ENCODE peak calls at places on chromosome 5, in four cellular contexts. H is stimulated activated CD4-positive, alpha-beta T cell treated with anti-CD3 and anti-CD28 coated beads, TNF-alpha, amount 100 ng/mL, for 4 hours; G is cerebellar cortex; K is memory B cell. U is an unnamed sample.

GRCh38 chr5:116880150-116880549 is 305.5 kb upstream of the SEMA6A start:
- DNase-seq in H (no peak), G (no peak), K (no peak), U (no peak)

GRCh38 chr5:66515209-66515608 is 81.0 kb upstream of the MAST4 start:
- DNase-seq in H (no peak), G (no peak), K (no peak), U (no peak)

GRCh38 chr5:112419050-112419595 is at the start of gene EPB41L4A:
- DNase-seq in H (no peak), G (no peak), K (no peak), U (no peak)

GRCh38 chr5:73312146-73312871 is 136.3 kb downstream of the FOXD1 start:
- DNase-seq in H (no peak), G (no peak), K (no peak), U (no peak)

GRCh38 chr5:176528301-176528700 is 8.9 kb downstream of the RNF44 start:
- DNase-seq in H (no peak), G (no peak), K (no peak), U (no peak)

GRCh38 chr5:132915681-132916080 is 42.2 kb downstream of the LEAP2 start:
- DNase-seq in H (no peak), G (no peak), K (no peak), U (no peak)

GRCh38 chr5:40679071-40679997 is at the start of gene PTGER4:
- DNase-seq in H (peak; percentile 86), G (peak; percentile 24), K (peak; percentile 75), U (peak; percentile 66)

GRCh38 chr5:142472306-142472951 is 147.6 kb upstream of the SPRY4 start:
- DNase-seq in H (peak; percentile 30), G (no peak), K (no peak), U (no peak)

GRCh38 chr5:45279109-45279508 is 417.1 kb downstream of the HCN1 start:
- DNase-seq in H (no peak), G (no peak), K (no peak), U (no peak)

GRCh38 chr5:28305891-28306290 is 1267.5 kb upstream of the CDH9 start:
- DNase-seq in H (no peak), G (no peak), K (no peak), U (no peak)

GRCh38 chr5:34042302-34042701 is 711 bp downstream of the C1QTNF3 start:
- DNase-seq in H (no peak), G (no peak), K (no peak), U (no peak)

GRCh38 chr5:124403281-124403680 is 343.2 kb downstream of the ZNF608 start:
- DNase-seq in H (no peak), G (no peak), K (no peak), U (no peak)

GRCh38 chr5:54520438-54520846 is 2.9 kb downstream of the SNX18 start:
- DNase-seq in H (no peak), G (no peak), K (no peak), U (no peak)

GRCh38 chr5:52069997-52070396 is 686.7 kb downstream of the ISL1 start:
- DNase-seq in H (no peak), G (no peak), K (no peak), U (no peak)

GRCh38 chr5:54905942-54906537 is 79.4 kb downstream of the ESM1 start:
- DNase-seq in H (peak; percentile 30), G (peak; percentile 34), K (no peak), U (peak; percentile 6)

GRCh38 chr5:151023651-151024050 is 3.3 kb downstream of the GPX3 start:
- DNase-seq in H (no peak), G (no peak), K (no peak), U (no peak)

GRCh38 chr5:50564079-50564478 is 102.4 kb upstream of the PARP8 start:
- DNase-seq in H (no peak), G (no peak), K (no peak), U (no peak)

GRCh38 chr5:137453476-137454080 is 45.5 kb downstream of the SPOCK1 start:
- DNase-seq in H (no peak), G (no peak), K (no peak), U (no peak)

GRCh38 chr5:55159763-55160492 is at the start of gene GPX8:
- DNase-seq in H (no peak), G (peak; percentile 70), K (no peak), U (no peak)

U was measured in activated CD4-positive, CD25-positive, alpha-beta regulatory T cell.